ENCODE peak calls at places on chromosome 11, in eight cellular contexts. W is aorta, Q is HCT116, E is cardiac muscle cell, F is small intestine, D is HL-60, T is GM23248, O is brain microvascular endothelial cell. L is an unnamed sample.

GRCh38 chr11:33344611-33345010 is 87.4 kb downstream of the HIPK3 start:
- DNase-seq in W (no peak), Q (no peak), E (peak; percentile 20), F (no peak), D (no peak), T (peak; percentile 30), O (no peak), L (no peak)

GRCh38 chr11:130003717-130004001 is 1.0 kb upstream of the PRDM10 start:
- DNase-seq in W (no peak), Q (no peak), E (no peak), F (peak; percentile 97), D (no peak), T (no peak), O (no peak), L (no peak)

GRCh38 chr11:67664696-67665536 is 9.5 kb downstream of the ALDH3B2 start:
- DNase-seq in W (no peak), Q (no peak), E (no peak), F (no peak), D (no peak), T (no peak), O (no peak), L (no peak)

GRCh38 chr11:65987336-65987735 is 14.6 kb downstream of the EIF1AD start:
- DNase-seq in W (no peak), Q (no peak), E (no peak), F (no peak), D (no peak), T (no peak), O (no peak), L (no peak)

GRCh38 chr11:77590194-77590591 is 440 bp downstream of the AQP11 start:
- DNase-seq in W (no peak), Q (no peak), E (peak; percentile 48), F (peak; percentile 76), D (peak; percentile 6), T (peak; percentile 66), O (peak; percentile 21), L (no peak)

GRCh38 chr11:130637566-130637965 is 189.1 kb downstream of the ADAMTS15 start:
- DNase-seq in W (no peak), Q (no peak), E (no peak), F (no peak), D (no peak), T (no peak), O (no peak), L (no peak)

GRCh38 chr11:78910322-78910721 is 335.7 kb upstream of the NARS2 start:
- DNase-seq in W (no peak), Q (no peak), E (no peak), F (no peak), D (no peak), T (no peak), O (no peak), L (no peak)

GRCh38 chr11:23988381-23989006 is 508.4 kb upstream of the LUZP2 start:
- DNase-seq in W (no peak), Q (no peak), E (peak; percentile 57), F (no peak), D (no peak), T (peak; percentile 17), O (peak; percentile 64), L (no peak)

GRCh38 chr11:35305670-35306382 is 113.5 kb downstream of the SLC1A2 start:
- DNase-seq in W (no peak), Q (peak; percentile 13), E (peak; percentile 74), F (peak; percentile 51), D (peak; percentile 36), T (peak; percentile 50), O (peak; percentile 38), L (peak; percentile 40)

GRCh38 chr11:60428517-60428916 is 855 bp upstream of the MS4A5 start:
- DNase-seq in W (no peak), Q (peak; percentile 26), E (no peak), F (no peak), D (no peak), T (peak; percentile 0), O (no peak), L (no peak)

GRCh38 chr11:64294665-64295289 is 3.7 kb downstream of the KCNK4 start:
- DNase-seq in W (no peak), Q (no peak), E (peak; percentile 52), F (no peak), D (no peak), T (peak; percentile 62), O (no peak), L (no peak)
- H3K27me3 ChIP-seq in W (no peaks in the 10 kb centered on the region), Q (no peaks in the 10 kb centered on the region), E (peaks cover 100% of the 10 kb centered on the region), F (peaks cover 17% of the 10 kb centered on the region), D (peaks cover 83% of the 10 kb centered on the region), T (peaks cover 21% of the 10 kb centered on the region), O (peaks cover 79% of the 10 kb centered on the region), L (peaks cover 77% of the 10 kb centered on the region)

GRCh38 chr11:125519865-125520834 is 24.1 kb upstream of the FEZ1 start:
- DNase-seq in W (no peak), Q (no peak), E (no peak), F (no peak), D (no peak), T (no peak), O (no peak), L (no peak)
- H3K4me3 ChIP-seq in W (no peak overlapping the region), Q (no peak overlapping the region), E (no peak overlapping the region), F (no peak overlapping the region), D (no peak overlapping the region), T (no peak overlapping the region), O (no peak overlapping the region), L (no peak overlapping the region)

DNA sequence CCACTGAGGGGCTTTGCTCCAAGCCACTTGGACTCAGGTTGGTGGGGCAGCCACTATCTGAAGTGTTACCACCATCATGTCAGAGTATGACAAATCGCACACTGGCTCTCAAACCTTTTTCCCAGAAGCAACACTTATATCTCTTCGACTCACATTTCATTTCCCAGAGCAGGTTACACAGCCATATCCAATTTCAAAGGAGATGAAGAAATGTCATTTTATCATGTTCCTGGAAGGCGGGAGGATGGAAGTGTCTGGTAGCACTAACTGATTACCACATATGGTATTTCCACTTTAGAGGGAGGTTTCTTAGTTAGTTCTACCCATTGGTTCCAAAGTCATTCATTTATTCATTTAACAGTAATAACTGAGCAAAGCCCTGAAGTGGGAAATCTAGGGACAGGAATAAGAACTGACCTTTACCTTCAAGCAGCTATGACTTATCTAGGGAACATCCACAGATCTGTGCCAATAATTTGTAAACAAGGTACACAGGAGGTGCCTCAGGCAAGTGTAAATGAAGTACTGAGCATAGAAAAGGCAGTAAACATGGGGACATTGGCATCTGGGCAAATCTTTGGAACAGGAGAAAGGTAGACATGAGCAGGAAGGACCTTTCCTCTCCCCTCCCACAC is 54.9 kb upstream of the LRRC55 start:
- DNase-seq in W (no peak), Q (no peak), E (no peak), F (no peak), D (no peak), T (no peak), O (no peak), L (no peak)
- H3K27me3 ChIP-seq in W (peaks cover 4% of the 10 kb centered on the region), Q (peaks cover 60% of the 10 kb centered on the region), E (no peaks in the 10 kb centered on the region), F (no peaks in the 10 kb centered on the region), D (peaks cover 20% of the 10 kb centered on the region), T (peaks cover 57% of the 10 kb centered on the region), O (no peaks in the 10 kb centered on the region), L (peaks cover 15% of the 10 kb centered on the region)

GRCh38 chr11:73342633-73343032 is 33.6 kb upstream of the RELT start:
- DNase-seq in W (no peak), Q (no peak), E (no peak), F (no peak), D (no peak), T (peak; percentile 44), O (no peak), L (no peak)
- H3K4me3 ChIP-seq in W (no peak overlapping the region), Q (no peak overlapping the region), E (peak overlapping the region; percentile 22), F (peak overlapping the region; percentile 23), D (no peak overlapping the region), T (peak overlapping the region; percentile 22), O (peak overlapping the region; percentile 30), L (no peak overlapping the region)

GRCh38 chr11:76153609-76153949 is 52.7 kb downstream of the WNT11 start:
- DNase-seq in W (peak; percentile 68), Q (no peak), E (peak; percentile 49), F (no peak), D (no peak), T (peak; percentile 81), O (peak; percentile 19), L (no peak)
- H3K27me3 ChIP-seq in W (no peaks in the 10 kb centered on the region), Q (no peaks in the 10 kb centered on the region), E (no peaks in the 10 kb centered on the region), F (no peaks in the 10 kb centered on the region), D (no peaks in the 10 kb centered on the region), T (no peaks in the 10 kb centered on the region), O (no peaks in the 10 kb centered on the region), L (no peaks in the 10 kb centered on the region)

DNA sequence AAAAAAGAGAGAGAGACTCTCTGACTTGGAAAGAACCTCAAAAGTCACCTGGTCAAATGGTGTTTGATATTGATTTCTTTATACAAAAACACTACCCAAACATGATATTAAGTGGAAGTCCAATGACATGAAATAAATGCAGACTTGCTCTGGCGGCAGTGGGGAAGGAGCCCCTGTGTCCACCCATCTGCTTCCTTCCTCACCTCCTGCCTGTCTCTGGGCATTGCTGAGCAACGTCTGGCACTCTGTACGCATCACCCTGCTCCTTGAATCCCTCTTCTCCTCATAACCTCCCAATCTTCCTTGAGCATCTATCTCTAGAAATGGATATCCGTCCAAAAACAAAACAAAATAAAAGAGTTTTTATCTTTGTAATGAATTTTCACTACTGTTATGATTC is 39.9 kb upstream of the GRAMD1B start:
- DNase-seq in W (no peak), Q (no peak), E (no peak), F (no peak), D (no peak), T (no peak), O (no peak), L (no peak)
- H3K4me3 ChIP-seq in W (no peak overlapping the region), Q (no peak overlapping the region), E (no peak overlapping the region), F (no peak overlapping the region), D (no peak overlapping the region), T (no peak overlapping the region), O (no peak overlapping the region), L (no peak overlapping the region)

DNA sequence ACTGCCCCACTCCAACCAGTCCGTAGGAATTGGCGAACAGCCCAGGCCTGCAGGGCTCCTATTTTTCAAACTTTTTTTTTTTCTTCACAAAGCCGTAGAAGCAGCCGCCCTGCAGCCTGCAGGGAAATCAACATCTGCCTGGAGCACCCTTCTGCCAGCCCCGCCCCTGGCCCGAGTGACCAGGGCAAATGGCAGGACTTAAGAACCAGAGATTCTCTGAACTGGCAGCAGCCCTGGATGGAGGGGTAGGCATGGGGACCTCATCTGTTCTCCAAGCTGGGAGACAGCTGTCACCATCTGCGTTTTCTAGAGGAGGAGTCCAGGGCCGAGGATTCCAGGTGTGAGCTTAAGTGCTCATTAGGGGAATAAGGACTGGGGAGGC is 5.6 kb downstream of the SCN2B start:
- DNase-seq in W (no peak), Q (no peak), E (no peak), F (no peak), D (no peak), T (no peak), O (no peak), L (no peak)
- H3K27me3 ChIP-seq in W (no peaks in the 10 kb centered on the region), Q (no peaks in the 10 kb centered on the region), E (peaks cover 69% of the 10 kb centered on the region), F (no peaks in the 10 kb centered on the region), D (no peaks in the 10 kb centered on the region), T (peaks cover 20% of the 10 kb centered on the region), O (peaks cover 17% of the 10 kb centered on the region), L (peaks cover 3% of the 10 kb centered on the region)

GRCh38 chr11:14764213-14764898 is 120.8 kb downstream of the PDE3B start:
- DNase-seq in W (no peak), Q (no peak), E (peak; percentile 17), F (no peak), D (peak; percentile 8), T (no peak), O (no peak), L (no peak)
- H3K4me3 ChIP-seq in W (no peak overlapping the region), Q (no peak overlapping the region), E (no peak overlapping the region), F (no peak overlapping the region), D (no peak overlapping the region), T (no peak overlapping the region), O (no peak overlapping the region), L (no peak overlapping the region)

GRCh38 chr11:31798057-31799035 is 12.8 kb downstream of the PAX6 start:
- DNase-seq in W (peak; percentile 71), Q (no peak), E (no peak), F (no peak), D (peak; percentile 35), T (peak; percentile 48), O (no peak), L (no peak)
- H3K27me3 ChIP-seq in W (peaks cover 4% of the 10 kb centered on the region), Q (no peaks in the 10 kb centered on the region), E (peaks cover 100% of the 10 kb centered on the region), F (peaks cover 11% of the 10 kb centered on the region), D (peaks cover 72% of the 10 kb centered on the region), T (peaks cover 62% of the 10 kb centered on the region), O (peaks cover 64% of the 10 kb centered on the region), L (no peaks in the 10 kb centered on the region)

L was measured in HAP-1.